ENCODE peak calls at places on chromosomes 5 and 9, in eight cellular contexts. One of them, this sample, is unnamed.

GRCh38 chr5:180494510-180495181 is 467 bp downstream of the CNOT6 start:
- DNase-seq in upper lobe of right lung: peak; percentile 77
- DNase-seq in heart right ventricle: peak; percentile 28
- DNase-seq in left ventricle myocardium inferior: peak; percentile 44
- DNase-seq in transverse colon: peak; percentile 38
- DNase-seq in uterus: peak; percentile 29
- DNase-seq in DND-41: peak; percentile 65
- DNase-seq in stomach: peak; percentile 50
- DNase-seq in this sample: peak; percentile 70

GRCh38 chr5:81751836-81752643 is 1.1 kb upstream of the SSBP2 start:
- DNase-seq in left ventricle myocardium inferior: no peak
- DNase-seq in uterus: no peak
- DNase-seq in DND-41: no peak
- DNase-seq in stomach: peak; percentile 30
- DNase-seq in upper lobe of right lung: no peak
- DNase-seq in heart right ventricle: peak; percentile 37
- DNase-seq in transverse colon: no peak
- DNase-seq in this sample: no peak

GRCh38 chr5:158856295-158856694 is 243.4 kb downstream of the EBF1 start:
- DNase-seq in uterus: no peak
- DNase-seq in heart right ventricle: no peak
- DNase-seq in left ventricle myocardium inferior: no peak
- DNase-seq in stomach: no peak
- DNase-seq in DND-41: no peak
- DNase-seq in transverse colon: no peak
- DNase-seq in upper lobe of right lung: no peak
- DNase-seq in this sample: no peak

GRCh38 chr5:41883940-41884339 is 13.7 kb upstream of the OXCT1 start:
- DNase-seq in upper lobe of right lung: no peak
- DNase-seq in left ventricle myocardium inferior: no peak
- DNase-seq in heart right ventricle: no peak
- DNase-seq in stomach: no peak
- DNase-seq in DND-41: no peak
- DNase-seq in transverse colon: no peak
- DNase-seq in uterus: no peak
- DNase-seq in this sample: no peak

GRCh38 chr5:116544542-116545241 is 29.9 kb downstream of the SEMA6A start:
- DNase-seq in upper lobe of right lung: no peak
- DNase-seq in uterus: no peak
- DNase-seq in stomach: no peak
- DNase-seq in heart right ventricle: no peak
- DNase-seq in transverse colon: peak; percentile 70
- DNase-seq in DND-41: no peak
- DNase-seq in left ventricle myocardium inferior: no peak
- DNase-seq in this sample: no peak

GRCh38 chr5:42974546-42974945 is 65.6 kb downstream of the ANXA2R start:
- DNase-seq in stomach: no peak
- DNase-seq in left ventricle myocardium inferior: no peak
- DNase-seq in transverse colon: no peak
- DNase-seq in heart right ventricle: no peak
- DNase-seq in uterus: no peak
- DNase-seq in upper lobe of right lung: no peak
- DNase-seq in DND-41: no peak
- DNase-seq in this sample: no peak

GRCh38 chr5:115432691-115433090 is 111.9 kb downstream of the FEM1C start:
- DNase-seq in heart right ventricle: no peak
- DNase-seq in upper lobe of right lung: no peak
- DNase-seq in transverse colon: no peak
- DNase-seq in left ventricle myocardium inferior: no peak
- DNase-seq in DND-41: no peak
- DNase-seq in uterus: no peak
- DNase-seq in stomach: no peak
- DNase-seq in this sample: no peak

GRCh38 chr9:100020121-100020780 is 78.5 kb downstream of the ERP44 start:
- DNase-seq in upper lobe of right lung: no peak
- DNase-seq in heart right ventricle: no peak
- DNase-seq in DND-41: no peak
- DNase-seq in left ventricle myocardium inferior: no peak
- DNase-seq in transverse colon: no peak
- DNase-seq in stomach: no peak
- DNase-seq in uterus: no peak
- DNase-seq in this sample: no peak

GRCh38 chr9:17942498-17942897 is 363.6 kb downstream of the SH3GL2 start:
- DNase-seq in upper lobe of right lung: no peak
- DNase-seq in stomach: no peak
- DNase-seq in heart right ventricle: no peak
- DNase-seq in DND-41: no peak
- DNase-seq in left ventricle myocardium inferior: no peak
- DNase-seq in uterus: no peak
- DNase-seq in transverse colon: peak; percentile 19
- DNase-seq in this sample: no peak

GRCh38 chr9:134791009-134791408 is 89.6 kb upstream of the FCN2 start:
- DNase-seq in upper lobe of right lung: no peak
- DNase-seq in transverse colon: no peak
- DNase-seq in DND-41: no peak
- DNase-seq in heart right ventricle: no peak
- DNase-seq in left ventricle myocardium inferior: no peak
- DNase-seq in uterus: no peak
- DNase-seq in stomach: no peak
- DNase-seq in this sample: no peak

GRCh38 chr5:59206132-59206581 is 623.3 kb downstream of the RAB3C start:
- DNase-seq in upper lobe of right lung: no peak
- DNase-seq in stomach: no peak
- DNase-seq in heart right ventricle: no peak
- DNase-seq in transverse colon: no peak
- DNase-seq in DND-41: no peak
- DNase-seq in uterus: no peak
- DNase-seq in left ventricle myocardium inferior: no peak
- DNase-seq in this sample: no peak
- H3K27ac ChIP-seq in upper lobe of right lung: no peak overlapping the region
- H3K27ac ChIP-seq in stomach: no peak overlapping the region
- H3K27ac ChIP-seq in heart right ventricle: no peak overlapping the region
- H3K27ac ChIP-seq in transverse colon: peak overlapping the region; percentile 66
- H3K27ac ChIP-seq in DND-41: no peak overlapping the region
- H3K27ac ChIP-seq in uterus: peak overlapping the region; percentile 76
- H3K27ac ChIP-seq in left ventricle myocardium inferior: peak overlapping the region; percentile 38
- H3K27ac ChIP-seq in this sample: no peak overlapping the region

GRCh38 chr9:91160599-91161464 is 200.9 kb downstream of the AUH start:
- DNase-seq in left ventricle myocardium inferior: no peak
- DNase-seq in DND-41: no peak
- DNase-seq in stomach: no peak
- DNase-seq in transverse colon: no peak
- DNase-seq in heart right ventricle: no peak
- DNase-seq in uterus: no peak
- DNase-seq in upper lobe of right lung: no peak
- DNase-seq in this sample: no peak

GRCh38 chr9:91158946-91159345 is 202.8 kb downstream of the AUH start:
- DNase-seq in heart right ventricle: no peak
- DNase-seq in stomach: no peak
- DNase-seq in uterus: no peak
- DNase-seq in DND-41: no peak
- DNase-seq in transverse colon: no peak
- DNase-seq in upper lobe of right lung: no peak
- DNase-seq in left ventricle myocardium inferior: no peak
- DNase-seq in this sample: no peak

GRCh38 chr9:91159664-91160121 is 202.0 kb downstream of the AUH start:
- DNase-seq in left ventricle myocardium inferior: peak; percentile 65
- DNase-seq in uterus: peak; percentile 45
- DNase-seq in upper lobe of right lung: peak; percentile 79
- DNase-seq in DND-41: no peak
- DNase-seq in heart right ventricle: peak; percentile 70
- DNase-seq in stomach: peak; percentile 41
- DNase-seq in transverse colon: peak; percentile 70
- DNase-seq in this sample: no peak

GRCh38 chr9:91161465-91162275 is 200.0 kb downstream of the AUH start:
- DNase-seq in stomach: no peak
- DNase-seq in transverse colon: no peak
- DNase-seq in heart right ventricle: no peak
- DNase-seq in left ventricle myocardium inferior: no peak
- DNase-seq in uterus: no peak
- DNase-seq in upper lobe of right lung: no peak
- DNase-seq in DND-41: no peak
- DNase-seq in this sample: no peak

GRCh38 chr9:91160181-91160580 is 201.5 kb downstream of the AUH start:
- DNase-seq in uterus: no peak
- DNase-seq in DND-41: no peak
- DNase-seq in upper lobe of right lung: no peak
- DNase-seq in transverse colon: no peak
- DNase-seq in stomach: no peak
- DNase-seq in left ventricle myocardium inferior: no peak
- DNase-seq in heart right ventricle: no peak
- DNase-seq in this sample: no peak
- H3K4me3 ChIP-seq in uterus: no peak overlapping the region
- H3K4me3 ChIP-seq in DND-41: no peak overlapping the region
- H3K4me3 ChIP-seq in upper lobe of right lung: no peak overlapping the region
- H3K4me3 ChIP-seq in transverse colon: peak overlapping the region; percentile 23
- H3K4me3 ChIP-seq in stomach: peak overlapping the region; percentile 6
- H3K4me3 ChIP-seq in left ventricle myocardium inferior: peak overlapping the region; percentile 54
- H3K4me3 ChIP-seq in heart right ventricle: peak overlapping the region; percentile 45
- H3K4me3 ChIP-seq in this sample: peak overlapping the region; percentile 53

GRCh38 chr5:72554897-72555296 is 47.7 kb upstream of the ZNF366 start:
- DNase-seq in transverse colon: no peak
- DNase-seq in DND-41: no peak
- DNase-seq in left ventricle myocardium inferior: no peak
- DNase-seq in upper lobe of right lung: no peak
- DNase-seq in stomach: no peak
- DNase-seq in uterus: no peak
- DNase-seq in heart right ventricle: no peak
- DNase-seq in this sample: no peak
- TF ChIP-seq CTCF in transverse colon: no peak
- TF ChIP-seq CTCF in DND-41: no peak
- TF ChIP-seq CTCF in left ventricle myocardium inferior: no peak
- TF ChIP-seq CTCF in upper lobe of right lung: no peak
- TF ChIP-seq CTCF in stomach: no peak
- TF ChIP-seq CTCF in uterus: no peak
- TF ChIP-seq CTCF in heart right ventricle: no peak
- TF ChIP-seq CTCF in this sample: no peak

DNA sequence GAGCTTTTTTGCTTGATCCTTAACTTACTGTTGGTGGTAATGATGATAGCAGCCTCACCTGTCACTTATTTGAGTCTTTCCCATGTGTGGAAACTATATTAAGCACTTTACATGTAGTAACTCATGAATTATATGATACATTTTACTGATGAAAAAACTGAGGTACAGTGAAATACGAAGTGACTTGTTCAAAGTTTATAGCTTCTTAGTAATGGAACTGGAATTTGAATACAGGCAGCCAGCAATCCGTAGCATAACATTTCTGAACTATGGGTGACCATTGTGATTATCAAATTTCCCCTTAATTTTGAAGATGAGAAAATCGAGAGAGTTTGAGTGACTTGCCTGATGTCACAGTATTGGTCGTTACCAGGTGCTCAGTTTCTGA is 17.3 kb downstream of the SCAMP1 start:
- DNase-seq in transverse colon: no peak
- DNase-seq in stomach: no peak
- DNase-seq in upper lobe of right lung: no peak
- DNase-seq in uterus: no peak
- DNase-seq in left ventricle myocardium inferior: no peak
- DNase-seq in DND-41: no peak
- DNase-seq in heart right ventricle: no peak
- DNase-seq in this sample: no peak
- H3K27ac ChIP-seq in transverse colon: no peak overlapping the region
- H3K27ac ChIP-seq in stomach: no peak overlapping the region
- H3K27ac ChIP-seq in upper lobe of right lung: no peak overlapping the region
- H3K27ac ChIP-seq in uterus: no peak overlapping the region
- H3K27ac ChIP-seq in left ventricle myocardium inferior: peak overlapping the region; percentile 42
- H3K27ac ChIP-seq in DND-41: no peak overlapping the region
- H3K27ac ChIP-seq in heart right ventricle: peak overlapping the region; percentile 22
- H3K27ac ChIP-seq in this sample: no peak overlapping the region

This sample was measured in ascending aorta.